ENCODE peak calls at places on chromosomes 1 and 21, in four cellular contexts. D is Peyer's patch, M is AG04450, K is dorsolateral prefrontal cortex. U is an unnamed sample.

GRCh38 chr1:54837002-54837853 is 36.1 kb upstream of the TTC22 start:
- DNase-seq in D (no peak), M (no peak), K (no peak), U (no peak)

GRCh38 chr1:15236226-15237145 is 10.5 kb upstream of the FHAD1 start:
- DNase-seq in D (no peak), M (no peak), K (no peak), U (no peak)

GRCh38 chr1:115922806-115923205 is 53.5 kb upstream of the SLC22A15 start:
- DNase-seq in D (no peak), M (no peak), K (no peak), U (no peak)

GRCh38 chr1:192489748-192490147 is 85.8 kb upstream of the RGS1 start:
- DNase-seq in D (no peak), M (peak), K (no peak), U (no peak)

GRCh38 chr21:33212159-33212851 is 17.4 kb upstream of the IFNAR2 start:
- DNase-seq in D (no peak), M (peak), K (no peak), U (no peak)

GRCh38 chr1:184691719-184692324 is 62.8 kb downstream of the EDEM3 start:
- DNase-seq in D (no peak), M (peak), K (no peak), U (no peak)

GRCh38 chr1:77631302-77631701 is 51.2 kb downstream of the ZZZ3 start:
- DNase-seq in D (no peak), M (no peak), K (no peak), U (no peak)

GRCh38 chr1:205183676-205184335 is 27.7 kb downstream of the DSTYK start:
- DNase-seq in D (no peak), M (peak), K (no peak), U (no peak)

GRCh38 chr1:53689223-53689622 is 49.7 kb downstream of the GLIS1 start:
- DNase-seq in D (no peak), M (no peak), K (no peak), U (no peak)

GRCh38 chr1:53689736-53690401 is 49.1 kb downstream of the GLIS1 start:
- DNase-seq in D (no peak), M (no peak), K (no peak), U (no peak)

GRCh38 chr1:53687426-53687825 is 51.5 kb downstream of the GLIS1 start:
- DNase-seq in D (no peak), M (no peak), K (no peak), U (no peak)

GRCh38 chr1:53687886-53688285 is 51.1 kb downstream of the GLIS1 start:
- DNase-seq in D (no peak), M (no peak), K (no peak), U (no peak)

GRCh38 chr1:53688703-53689102 is 50.3 kb downstream of the GLIS1 start:
- DNase-seq in D (no peak), M (no peak), K (no peak), U (no peak)
- TF ChIP-seq CTCF in D (no peak), M (no peak), K (no peak), U (peak)

DNA sequence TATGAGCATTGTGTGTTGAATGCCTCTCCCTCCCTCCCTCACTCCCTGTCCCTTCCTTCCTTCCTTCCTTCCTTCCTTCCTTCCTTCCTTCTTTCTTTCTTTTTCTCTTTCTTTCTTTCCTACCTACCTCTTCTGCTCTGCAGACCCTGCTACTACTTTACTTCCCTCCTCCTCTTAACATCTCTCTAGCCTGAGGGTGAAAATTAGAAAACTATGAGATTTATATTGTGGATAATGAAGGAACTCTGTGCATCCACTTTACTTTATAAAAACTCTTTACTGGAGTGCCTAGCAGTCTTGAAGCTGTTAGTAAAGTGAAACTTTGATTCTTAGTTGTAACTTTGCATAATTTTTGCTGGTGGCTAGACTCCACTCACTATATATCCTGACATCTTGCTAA is 572.2 kb downstream of the RWDD3 start:
- DNase-seq in D (no peak), M (no peak), K (no peak), U (no peak)
- TF ChIP-seq CTCF in D (no peak), M (no peak), K (no peak), U (no peak)

GRCh38 chr1:240455228-240455821 is 156.6 kb downstream of the GREM2 start:
- DNase-seq in D (no peak), M (no peak), K (no peak), U (no peak)
- TF ChIP-seq CTCF in D (no peak), M (peak), K (no peak), U (peak)

GRCh38 chr1:109691762-109692161 is 4.1 kb downstream of the GSTM1 start:
- DNase-seq in D (no peak), M (no peak), K (no peak), U (no peak)

GRCh38 chr1:109689844-109690405 is 2.3 kb downstream of the GSTM1 start:
- DNase-seq in D (no peak), M (no peak), K (no peak), U (no peak)

DNA sequence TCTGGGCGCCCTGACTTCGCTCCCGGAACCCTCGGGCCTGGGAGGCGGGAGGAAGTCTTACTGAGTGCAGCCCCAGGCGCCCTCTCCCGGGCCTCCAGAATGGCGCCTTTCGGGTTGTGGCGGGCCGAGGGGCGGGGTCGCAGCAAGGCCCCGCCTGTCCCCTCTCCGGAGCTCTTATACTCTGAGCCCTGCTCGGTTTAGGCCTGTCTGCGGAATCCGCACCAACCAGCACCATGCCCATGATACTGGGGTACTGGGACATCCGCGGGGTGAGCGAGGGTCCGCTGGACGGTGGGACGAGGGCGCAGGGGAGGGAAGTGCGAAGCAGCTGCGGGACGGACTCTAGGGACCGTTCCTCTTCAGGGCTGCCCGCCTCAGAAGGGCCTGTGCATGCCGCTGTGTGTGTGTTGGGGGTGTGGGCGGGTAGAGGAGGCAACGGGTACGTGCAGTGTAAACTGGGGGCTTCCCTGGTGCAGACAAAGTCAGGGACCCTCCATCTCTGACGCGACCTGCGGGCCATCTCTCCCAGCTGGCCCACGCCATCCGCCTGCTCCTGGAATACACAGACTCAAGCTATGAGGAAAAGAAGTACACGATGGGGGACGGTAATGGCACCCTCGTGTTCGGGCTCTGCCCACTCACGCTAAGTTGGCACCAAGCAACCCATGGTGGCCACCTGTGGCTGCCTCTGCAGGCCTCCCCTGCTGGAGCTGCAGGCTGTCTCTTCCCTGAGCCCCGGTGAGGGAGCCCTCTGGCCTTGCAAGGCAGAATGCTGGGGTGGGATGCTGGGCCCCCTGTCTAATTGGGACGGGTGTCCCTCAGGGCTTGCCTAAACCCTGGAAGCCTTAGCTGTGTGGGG is at the start of gene GSTM1:
- DNase-seq in D (no peak), M (no peak), K (peak), U (no peak)
- TF ChIP-seq CTCF in D (no peak), M (no peak), K (peak), U (no peak)

GRCh38 chr1:110462964-110463363 is 12.0 kb downstream of the PROK1 start:
- DNase-seq in D (no peak), M (no peak), K (no peak), U (no peak)
- TF ChIP-seq CTCF in D (no peak), M (peak), K (no peak), U (peak)

U was measured in D721Med.